ENCODE peak calls at places on chromosome 19, in ten cellular contexts. C, S, U, T, K, P, R, V, F and Q are unnamed samples.

GRCh38 chr19:6276447-6276846 is 3.3 kb downstream of the MLLT1 start:
- DNase-seq in C (peak; percentile 95), S (peak; percentile 58), P (peak; percentile 59), V (no peak), F (no peak), R (peak; percentile 65), U (no peak), K (no peak), T (peak; percentile 73), Q (peak; percentile 37)

GRCh38 chr19:30622276-30622675 is 250.1 kb downstream of the ZNF536 start:
- DNase-seq in K (no peak), V (no peak), P (no peak), R (no peak), U (no peak), F (no peak), S (no peak), C (peak; percentile 60), T (no peak), Q (no peak)

GRCh38 chr19:17687141-17687856 is 855 bp downstream of the UNC13A start:
- DNase-seq in K (no peak), T (no peak), C (no peak), R (no peak), S (no peak), U (no peak), P (no peak), F (peak; percentile 52), V (no peak), Q (no peak)

GRCh38 chr19:3655402-3656072 is 28.9 kb upstream of the CACTIN start:
- DNase-seq in R (peak; percentile 59), T (no peak), C (no peak), F (no peak), S (peak; percentile 41), V (peak; percentile 33), U (no peak), P (no peak), K (no peak), Q (no peak)

GRCh38 chr19:16889429-16889882 is 657 bp downstream of the F2RL3 start:
- DNase-seq in U (no peak), V (no peak), P (no peak), C (no peak), T (peak; percentile 68), R (peak; percentile 80), K (no peak), F (no peak), S (no peak), Q (no peak)

GRCh38 chr19:33771308-33772101 is 25.2 kb upstream of the KCTD15 start:
- DNase-seq in C (peak; percentile 94), R (peak; percentile 68), U (no peak), T (peak; percentile 86), V (peak; percentile 76), S (peak; percentile 51), P (peak; percentile 70), K (peak; percentile 80), F (peak; percentile 80), Q (peak; percentile 79)

GRCh38 chr19:27828781-27829275 is 1384.1 kb downstream of the UQCRFS1 start:
- DNase-seq in R (no peak), C (no peak), P (no peak), K (no peak), S (no peak), T (no peak), U (no peak), F (no peak), V (no peak), Q (no peak)

GRCh38 chr19:40799558-40800338 is 757 bp downstream of the EGLN2 start:
- DNase-seq in T (no peak), F (no peak), C (peak; percentile 92), P (peak; percentile 42), R (peak; percentile 76), U (no peak), V (peak; percentile 42), K (peak; percentile 79), S (peak; percentile 64), Q (peak; percentile 78)

GRCh38 chr19:41018736-41019290 is 27.7 kb downstream of the CYP2B6 start:
- DNase-seq in F (no peak), R (no peak), K (no peak), T (peak; percentile 7), V (no peak), P (no peak), U (no peak), C (no peak), S (no peak), Q (no peak)

GRCh38 chr19:22634450-22634827 is 315 bp downstream of the ZNF492 start:
- DNase-seq in K (no peak), F (no peak), S (no peak), R (no peak), C (peak; percentile 83), V (no peak), U (no peak), P (no peak), T (no peak), Q (peak; percentile 39)

GRCh38 chr19:12126707-12127106 is 13.4 kb downstream of the ZNF20 start:
- DNase-seq in T (no peak), S (no peak), C (no peak), R (no peak), K (no peak), F (no peak), V (no peak), P (peak; percentile 11), U (no peak), Q (no peak)

GRCh38 chr19:979318-979741 is 4.8 kb upstream of the WDR18 start:
- DNase-seq in F (no peak), S (no peak), P (no peak), V (no peak), K (no peak), C (no peak), T (no peak), U (no peak), R (no peak), Q (no peak)

GRCh38 chr19:34926685-34927375 is at the start of gene ZNF30:
- DNase-seq in T (peak; percentile 96), V (peak; percentile 91), P (peak; percentile 95), R (peak; percentile 96), K (peak; percentile 92), U (peak; percentile 48), C (peak; percentile 97), S (peak; percentile 92), F (peak; percentile 95), Q (peak; percentile 89)
- TF ChIP-seq POLR2A in T (no peak), V (no peak), P (peak; percentile 83), R (peak; percentile 69), K (peak; percentile 60), U (no peak), C (no peak), S (peak; percentile 71), F (peak; percentile 92), Q (no peak)

DNA sequence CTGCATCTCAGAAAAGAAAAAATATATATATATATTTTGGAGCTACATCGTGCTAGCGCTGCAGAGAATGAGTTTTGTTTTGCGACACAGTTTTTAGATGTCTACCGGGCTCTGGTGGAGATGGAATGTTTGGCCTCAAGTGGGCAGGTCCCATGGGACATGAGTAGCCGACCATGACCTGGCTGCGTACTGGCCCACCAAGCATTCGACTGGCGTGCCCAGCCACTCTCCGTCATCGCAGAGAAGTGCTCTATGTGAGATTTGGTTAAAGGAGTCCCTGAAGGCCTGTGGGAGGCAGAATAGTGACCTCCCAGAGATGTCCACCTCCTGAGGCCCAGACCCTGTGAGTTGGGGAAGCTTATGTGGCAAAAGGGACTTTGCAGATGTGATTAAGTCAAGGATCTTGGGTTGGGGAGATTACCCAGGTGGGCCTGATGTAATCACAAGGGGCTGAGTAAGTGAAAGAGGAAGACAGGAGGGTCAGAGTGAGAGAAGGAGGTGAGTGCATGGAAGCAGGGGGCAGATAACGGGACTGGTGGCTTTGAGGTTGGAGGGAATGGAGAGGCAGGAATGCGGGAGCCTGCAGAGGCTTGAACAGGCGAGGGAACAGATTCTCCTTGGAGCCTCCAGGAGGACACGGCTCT is 817 bp upstream of the LILRB4 start:
- DNase-seq in S (no peak), P (no peak), U (no peak), V (no peak), C (no peak), K (no peak), F (no peak), R (no peak), T (no peak), Q (no peak)
- TF ChIP-seq POLR2A in S (no peak), P (no peak), U (no peak), V (no peak), C (no peak), K (no peak), F (no peak), R (no peak), T (no peak), Q (no peak)

DNA sequence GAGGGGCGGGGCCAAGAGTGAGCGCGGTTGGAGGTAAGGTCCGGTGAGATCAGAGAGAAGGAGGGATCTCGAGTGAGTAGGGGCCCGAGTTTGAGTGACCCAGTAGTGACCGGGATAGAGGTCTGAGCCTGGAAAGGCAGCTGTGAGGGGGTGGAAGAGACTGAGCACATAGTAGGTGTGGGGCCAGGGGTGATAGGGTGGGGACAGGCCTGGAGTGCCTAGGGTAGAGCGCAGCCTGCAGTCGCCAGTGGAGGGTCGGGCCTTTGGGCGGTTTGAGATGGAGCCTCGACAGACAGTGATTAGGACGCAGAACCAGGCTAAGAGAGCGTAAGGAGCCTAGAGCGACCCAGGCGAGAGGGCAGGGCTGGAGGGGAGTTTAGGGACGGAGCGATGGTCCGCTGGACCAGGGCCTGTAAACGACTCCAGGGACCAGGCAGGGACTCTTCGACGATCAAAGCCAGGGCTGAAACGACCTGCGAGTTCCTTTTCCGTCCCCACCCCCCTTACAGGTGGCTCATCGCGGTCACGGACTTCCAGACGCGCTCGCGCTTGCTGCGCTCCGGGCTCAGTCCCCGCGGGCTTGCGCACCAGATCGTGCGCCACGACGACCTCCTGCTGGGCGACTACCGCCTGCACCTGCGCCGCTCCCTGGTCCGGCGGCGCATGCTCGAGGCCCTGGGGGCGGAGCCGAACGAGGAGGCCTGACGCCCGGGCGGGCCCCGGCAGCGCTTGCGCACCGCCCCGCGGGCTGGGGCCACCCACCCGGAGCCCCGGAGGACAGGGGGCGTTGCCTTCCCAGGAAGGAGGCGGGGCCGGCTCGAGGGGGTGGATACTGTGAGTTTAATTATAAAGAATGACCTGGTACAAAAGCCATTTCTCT is 9.4 kb downstream of the C19orf81 start:
- DNase-seq in P (peak; percentile 71), T (peak; percentile 89), C (peak; percentile 87), V (peak; percentile 37), U (peak; percentile 68), S (peak; percentile 75), R (peak; percentile 77), K (peak; percentile 60), F (peak; percentile 95), Q (peak; percentile 26)
- TF ChIP-seq POLR2A in P (peak; percentile 59), T (peak; percentile 87), C (no peak), V (no peak), U (peak; percentile 66), S (no peak), R (peak; percentile 8), K (peak; percentile 14), F (peak; percentile 80), Q (no peak)

DNA sequence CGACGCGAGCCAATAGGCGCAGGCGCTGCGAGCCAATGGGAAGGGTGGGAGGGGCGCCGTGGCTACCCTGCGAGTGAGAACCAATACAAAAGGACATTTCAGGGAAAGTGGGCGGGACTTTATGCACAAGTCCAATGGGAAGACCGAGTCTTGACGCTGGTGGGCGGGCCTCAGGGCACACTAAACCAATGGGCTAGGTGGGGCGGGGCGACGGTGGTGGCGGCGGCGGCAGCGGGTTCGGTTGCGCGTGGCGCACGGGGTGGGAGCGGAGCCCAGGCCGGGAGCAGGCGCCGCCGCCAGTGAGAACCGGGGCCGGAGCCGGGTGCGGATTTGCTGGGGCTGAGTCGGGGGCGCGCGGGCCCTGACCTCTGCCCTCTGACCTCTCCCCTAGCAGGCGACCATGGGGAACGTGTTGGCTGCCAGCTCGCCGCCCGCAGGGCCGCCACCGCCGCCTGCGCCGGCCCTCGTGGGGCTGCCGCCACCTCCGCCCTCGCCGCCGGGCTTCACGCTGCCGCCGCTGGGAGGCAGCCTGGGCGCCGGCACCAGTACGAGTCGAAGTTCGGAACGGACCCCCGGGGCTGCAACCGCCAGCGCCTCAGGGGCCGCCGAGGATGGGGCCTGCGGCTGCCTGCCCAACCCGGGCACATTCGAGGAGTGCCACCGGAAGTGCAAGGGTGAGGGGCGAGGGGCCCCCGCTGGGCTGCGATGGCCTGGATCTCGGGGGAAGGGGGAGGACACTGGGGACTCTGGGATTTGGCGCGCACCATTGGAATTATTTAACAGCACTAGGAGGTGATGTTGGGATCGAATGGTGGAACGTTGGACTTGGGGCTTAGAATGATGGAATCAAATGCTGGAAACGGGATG is at the start of gene TOMM40:
- DNase-seq in F (peak; percentile 100), C (peak; percentile 100), P (no peak), S (no peak), T (no peak), U (no peak), K (peak; percentile 100), R (peak; percentile 100), V (peak; percentile 100), Q (no peak)
- TF ChIP-seq POLR2A in F (peak; percentile 65), C (no peak), P (peak; percentile 47), S (peak; percentile 47), T (peak; percentile 60), U (no peak), K (peak; percentile 66), R (peak; percentile 60), V (no peak), Q (peak; percentile 50)